ENCODE peak calls at places on chromosomes 6 and 20, in four cellular contexts. O is neural progenitor cell, S is K562, K is fibroblast of lung. V is an unnamed sample.

GRCh38 chr6:139265512-139266190 is 26.1 kb downstream of the TXLNB start:
- DNase-seq in O (no peak), S (no peak), K (no peak), V (no peak)

GRCh38 chr6:46850781-46851180 is 57.6 kb downstream of the MEP1A start:
- DNase-seq in O (no peak), S (no peak), K (peak; percentile 71), V (no peak)

GRCh38 chr6:33923857-33924514 is 120.2 kb upstream of the MLN start:
- DNase-seq in O (no peak), S (no peak), K (no peak), V (peak; percentile 32)

GRCh38 chr6:87653074-87653962 is 48.7 kb downstream of the AKIRIN2 start:
- DNase-seq in O (peak; percentile 48), S (no peak), K (no peak), V (no peak)

GRCh38 chr6:100210138-100210872 is 216.3 kb upstream of the MCHR2 start:
- DNase-seq in O (peak; percentile 82), S (no peak), K (no peak), V (no peak)

GRCh38 chr6:150286919-150287318 is 81.9 kb upstream of the IYD start:
- DNase-seq in O (no peak), S (no peak), K (peak; percentile 50), V (no peak)

GRCh38 chr6:44253307-44254101 is 3.8 kb downstream of the SLC35B2 start:
- DNase-seq in O (peak; percentile 67), S (no peak), K (no peak), V (peak; percentile 70)

GRCh38 chr20:8414611-8415274 is 282.7 kb downstream of the PLCB1 start:
- DNase-seq in O (no peak), S (no peak), K (peak; percentile 78), V (no peak)

GRCh38 chr20:33250666-33251065 is 14.9 kb downstream of the BPIFA1 start:
- DNase-seq in O (no peak), S (no peak), K (no peak), V (no peak)

GRCh38 chr6:42118162-42119001 is 24.0 kb downstream of the C6orf132 start:
- DNase-seq in O (no peak), S (no peak), K (peak; percentile 36), V (no peak)

GRCh38 chr20:6636209-6637159 is 131.0 kb upstream of the BMP2 start:
- DNase-seq in O (peak; percentile 54), S (no peak), K (peak; percentile 65), V (no peak)

GRCh38 chr6:170296746-170297576 is 6.1 kb upstream of the DLL1 start:
- DNase-seq in O (peak; percentile 89), S (no peak), K (no peak), V (no peak)

GRCh38 chr20:38748863-38749153 is 548 bp downstream of the ACTR5 start:
- DNase-seq in O (no peak), S (no peak), K (no peak), V (peak; percentile 39)

GRCh38 chr6:20830576-20830975 is 296.3 kb downstream of the CDKAL1 start:
- DNase-seq in O (no peak), S (no peak), K (peak; percentile 90), V (no peak)

GRCh38 chr6:137093183-137094069 is 48.7 kb upstream of the IL20RA start:
- DNase-seq in O (no peak), S (no peak), K (no peak), V (no peak)

DNA sequence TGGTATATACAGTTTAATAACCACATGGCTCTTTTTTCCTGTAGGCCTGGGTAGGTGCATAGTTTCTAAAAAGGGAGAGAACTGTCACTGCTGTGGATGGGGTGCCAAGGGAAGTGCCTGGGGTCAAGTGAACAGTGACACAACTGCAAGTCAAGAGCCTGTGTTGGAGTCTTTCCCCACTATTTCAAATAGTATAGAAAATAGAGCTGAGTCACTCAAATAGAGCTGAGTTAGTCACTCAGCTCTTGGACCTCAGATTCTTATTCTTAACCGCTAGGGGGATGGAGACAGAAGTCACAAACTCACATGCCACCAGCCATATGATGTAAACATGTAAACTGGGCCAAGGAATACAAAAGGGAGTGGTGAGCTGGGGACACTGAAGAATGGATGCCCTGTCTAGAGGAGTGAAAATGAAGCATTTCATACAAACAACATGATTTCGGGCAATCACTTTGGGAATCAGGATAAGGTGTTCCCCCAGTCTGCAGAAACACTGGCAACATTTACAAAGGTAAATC is 2.1 kb downstream of the NQO2 start:
- DNase-seq in O (peak; percentile 66), S (peak; percentile 74), K (peak; percentile 70), V (no peak)
- H3K9ac ChIP-seq in O (no peak overlapping the region), S (peak overlapping the region; percentile 90), K (no peak overlapping the region), V (no peak overlapping the region)

DNA sequence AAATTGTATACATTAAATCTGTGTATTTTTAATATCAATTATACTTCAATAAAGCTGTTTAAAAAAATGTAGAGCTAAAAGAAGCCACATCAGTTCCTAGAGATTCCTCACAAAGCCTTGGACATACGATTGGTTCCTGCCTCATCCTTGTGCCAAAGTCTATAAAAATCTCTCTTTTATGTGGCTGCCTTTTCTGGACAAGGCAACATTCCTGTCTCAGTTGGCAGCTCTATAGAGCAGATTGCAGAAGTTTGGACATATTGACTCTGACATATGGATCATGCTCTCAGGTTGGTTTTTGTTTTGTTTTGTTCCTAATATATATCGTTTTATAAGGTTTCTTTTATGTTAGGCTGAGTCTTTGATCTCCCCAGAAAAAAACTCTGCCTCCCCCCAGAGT is 148.9 kb downstream of the MAFB start:
- DNase-seq in O (no peak), S (no peak), K (no peak), V (no peak)
- H3K27ac ChIP-seq in O (no peak overlapping the region), S (no peak overlapping the region), K (no peak overlapping the region), V (no peak overlapping the region)

GRCh38 chr20:62935968-62936585 is 1.9 kb upstream of the GID8 start:
- DNase-seq in O (peak; percentile 75), S (no peak), K (no peak), V (no peak)

GRCh38 chr20:62936996-62937352 is 973 bp upstream of the GID8 start:
- DNase-seq in O (no peak), S (no peak), K (peak; percentile 85), V (no peak)

GRCh38 chr20:62933966-62934365 is 4.0 kb upstream of the GID8 start:
- DNase-seq in O (no peak), S (no peak), K (no peak), V (no peak)

GRCh38 chr20:62937353-62938104 is 418 bp upstream of the GID8 start:
- DNase-seq in O (peak; percentile 99), S (peak; percentile 92), K (peak; percentile 95), V (peak; percentile 99)

GRCh38 chr20:62935204-62935967 is 2.6 kb upstream of the GID8 start:
- DNase-seq in O (no peak), S (no peak), K (no peak), V (no peak)
- H3K4me1 ChIP-seq in O (peaks cover 29% of the 10 kb centered on the region), S (peaks cover 54% of the 10 kb centered on the region), K (peaks cover 4% of the 10 kb centered on the region), V (peaks cover 71% of the 10 kb centered on the region)

GRCh38 chr6:123661105-123661891 is 24.5 kb upstream of the TRDN start:
- DNase-seq in O (no peak), S (no peak), K (no peak), V (no peak)

GRCh38 chr6:123658848-123659247 is 22.1 kb upstream of the TRDN start:
- DNase-seq in O (no peak), S (no peak), K (no peak), V (no peak)

GRCh38 chr6:123659960-123660748 is 23.4 kb upstream of the TRDN start:
- DNase-seq in O (no peak), S (no peak), K (no peak), V (no peak)

DNA sequence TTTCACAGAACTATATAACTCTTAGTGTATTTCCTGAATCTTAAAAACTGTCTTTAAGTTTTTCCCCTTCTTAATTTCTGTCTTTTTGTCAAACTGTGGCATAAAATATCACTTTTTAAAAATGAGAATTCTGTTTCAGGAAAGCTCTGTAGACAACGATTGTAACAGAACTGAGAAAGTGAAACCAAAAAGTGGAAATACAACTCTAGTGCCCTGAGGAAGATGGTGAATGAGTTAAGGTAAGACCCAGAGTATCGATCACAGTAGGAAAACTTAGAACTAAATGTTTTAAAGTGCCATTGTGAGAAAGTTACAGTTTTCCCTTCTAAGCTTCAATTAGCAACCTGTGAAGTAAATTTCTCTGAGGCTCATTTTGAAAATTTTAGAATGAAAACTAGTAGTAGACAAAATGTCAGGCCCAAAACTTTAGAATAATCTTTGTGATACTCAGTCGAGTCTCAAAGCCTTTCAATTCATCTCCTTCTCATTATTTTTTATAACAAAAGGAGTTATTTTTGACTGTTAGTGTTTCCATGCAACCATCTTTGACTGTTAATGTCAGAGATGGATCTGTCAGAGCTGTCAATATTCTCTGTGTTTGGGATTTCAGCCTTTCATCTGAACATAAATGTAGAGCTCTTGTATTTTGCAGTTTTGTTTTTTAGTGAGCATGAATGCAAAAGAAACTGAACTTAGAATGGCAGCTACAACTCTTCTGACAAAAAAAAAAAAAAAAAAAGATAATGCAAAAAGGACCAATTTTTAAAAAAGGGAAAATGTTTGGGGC is 19.0 kb upstream of the TRDN start:
- DNase-seq in O (no peak), S (no peak), K (peak; percentile 2), V (no peak)
- H3K9ac ChIP-seq in O (no peak overlapping the region), S (peak overlapping the region; percentile 54), K (no peak overlapping the region), V (no peak overlapping the region)